ENCODE peak calls at places on chromosome 17, in four cellular contexts. H, W, X and E are unnamed samples.

GRCh38 chr17:9364837-9365430 is 210.7 kb downstream of the STX8 start:
- DNase-seq in X (no peak), W (no peak), H (no peak), E (no peak)

GRCh38 chr17:29107084-29107483 is 64.1 kb downstream of the PIPOX start:
- DNase-seq in W (no peak), X (no peak), H (no peak), E (no peak)

GRCh38 chr17:28261219-28261618 is 57.8 kb upstream of the TMEM97 start:
- DNase-seq in H (no peak), W (no peak), X (no peak), E (no peak)

GRCh38 chr17:3639981-3640596 is 3.5 kb downstream of the CTNS start:
- DNase-seq in X (no peak), H (no peak), W (no peak), E (no peak)

GRCh38 chr17:29674270-29674669 is 51.6 kb upstream of the CORO6 start:
- DNase-seq in X (no peak), H (no peak), W (no peak), E (no peak)

GRCh38 chr17:3547628-3548027 is 10.0 kb downstream of the TRPV3 start:
- DNase-seq in W (no peak), X (no peak), H (no peak), E (no peak)

GRCh38 chr17:36592316-36592710 is 634 bp downstream of the DHRS11 start:
- DNase-seq in H (no peak), X (peak; percentile 33), W (no peak), E (peak; percentile 69)

GRCh38 chr17:51166198-51166986 is at the start of gene NME2:
- DNase-seq in W (peak; percentile 60), H (peak; percentile 44), X (peak; percentile 95), E (peak; percentile 97)

GRCh38 chr17:34858941-34859562 is 102.2 kb downstream of the CCT6B start:
- DNase-seq in H (no peak), W (no peak), X (no peak), E (no peak)

GRCh38 chr17:64081802-64082799 is 47.8 kb downstream of the ERN1 start:
- DNase-seq in W (no peak), H (no peak), X (peak; percentile 34), E (no peak)

GRCh38 chr17:64504769-64505319 is 1.2 kb downstream of the DDX5 start:
- DNase-seq in H (no peak), W (no peak), X (no peak), E (no peak)

GRCh38 chr17:20948984-20949777 is 93.6 kb downstream of the USP22 start:
- DNase-seq in W (no peak), H (no peak), X (no peak), E (no peak)

GRCh38 chr17:10178789-10179075 is 19.7 kb downstream of the GAS7 start:
- DNase-seq in H (no peak), W (no peak), X (no peak), E (no peak)

GRCh38 chr17:47179141-47179540 is 10.0 kb downstream of the CDC27 start:
- DNase-seq in X (no peak), H (no peak), W (no peak), E (no peak)

GRCh38 chr17:29579866-29580771 is 9.3 kb downstream of the GIT1 start:
- DNase-seq in X (peak; percentile 88), H (peak; percentile 82), W (no peak), E (peak; percentile 93)

GRCh38 chr17:3656755-3657587 is 11.4 kb downstream of the TAX1BP3 start:
- DNase-seq in W (no peak), H (no peak), X (no peak), E (no peak)

GRCh38 chr17:7043544-7044268 is at the start of gene SLC16A11:
- DNase-seq in H (peak; percentile 26), X (peak; percentile 58), W (no peak), E (peak; percentile 84)

GRCh38 chr17:56835259-56835575 is 1.3 kb downstream of the DGKE start:
- DNase-seq in W (no peak), X (no peak), H (no peak), E (no peak)

GRCh38 chr17:8798176-8799000 is 777 bp downstream of the MFSD6L start:
- DNase-seq in W (no peak), H (no peak), X (no peak), E (no peak)

GRCh38 chr17:37731056-37731455 is 13.8 kb downstream of the HNF1B start:
- DNase-seq in W (no peak), H (no peak), X (no peak), E (no peak)

GRCh38 chr17:1068356-1068755 is 71.4 kb downstream of the TIMM22 start:
- DNase-seq in W (no peak), X (no peak), H (no peak), E (no peak)

GRCh38 chr17:81917565-81918332 is at the start of gene SIRT7:
- DNase-seq in X (peak; percentile 83), W (no peak), H (peak; percentile 69), E (peak; percentile 87)

GRCh38 chr17:34318474-34318873 is 761 bp upstream of the CCL8 start:
- DNase-seq in H (no peak), X (no peak), W (no peak), E (peak; percentile 54)

GRCh38 chr17:65359016-65359415 is 202.4 kb downstream of the AXIN2 start:
- DNase-seq in H (no peak), X (no peak), W (no peak), E (no peak)

GRCh38 chr17:63276821-63277220 is 169.3 kb downstream of the CYB561 start:
- DNase-seq in W (no peak), H (no peak), X (no peak), E (no peak)

GRCh38 chr17:50051082-50051576 is 4.8 kb upstream of the ITGA3 start:
- DNase-seq in H (no peak), W (no peak), X (no peak), E (no peak)

GRCh38 chr17:21511368-21512195 is 135.4 kb downstream of the KCNJ12 start:
- DNase-seq in W (peak; percentile 32), X (peak; percentile 85), H (peak; percentile 31), E (peak; percentile 85)

GRCh38 chr17:4901648-4902344 is 1.1 kb downstream of the CHRNE start:
- DNase-seq in X (no peak), W (no peak), H (no peak), E (peak; percentile 85)

GRCh38 chr17:2053380-2054261 is 1.3 kb upstream of the HIC1 start:
- DNase-seq in X (peak; percentile 77), H (peak; percentile 60), W (no peak), E (peak; percentile 93)

GRCh38 chr17:45792995-45793755 is 9.1 kb downstream of the CRHR1 start:
- DNase-seq in W (no peak), H (no peak), X (no peak), E (no peak)

GRCh38 chr17:45792437-45792836 is 8.3 kb downstream of the CRHR1 start:
- DNase-seq in W (no peak), H (no peak), X (no peak), E (no peak)

GRCh38 chr17:45790296-45790922 is 6.3 kb downstream of the CRHR1 start:
- DNase-seq in W (no peak), X (no peak), H (no peak), E (no peak)

GRCh38 chr17:45791041-45791582 is 7.0 kb downstream of the CRHR1 start:
- DNase-seq in W (no peak), H (no peak), X (no peak), E (no peak)

DNA sequence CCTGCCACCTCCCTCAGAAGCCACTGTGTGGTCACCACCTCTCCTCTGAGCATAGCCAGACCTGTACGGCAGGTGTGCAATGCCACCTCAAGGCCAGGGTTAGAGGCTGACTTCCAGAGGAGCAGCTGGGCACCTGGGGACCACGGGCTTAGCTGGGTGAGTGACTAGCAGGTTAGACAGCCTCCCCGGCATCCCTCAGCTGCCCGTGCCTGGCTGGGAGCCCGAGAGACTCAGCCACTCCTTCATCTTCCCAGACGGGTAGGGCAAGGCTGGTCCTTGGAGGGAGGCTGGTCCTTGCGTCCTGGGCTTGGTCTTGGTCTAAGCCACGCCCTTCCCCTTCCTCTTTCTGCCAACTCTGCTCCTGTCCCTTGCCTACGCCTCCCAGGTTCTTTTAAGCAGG is 7.8 kb downstream of the CRHR1 start:
- DNase-seq in X (no peak), W (no peak), H (no peak), E (no peak)
- H3K4me1 ChIP-seq in X (no peaks in the 10 kb centered on the region), W (no peaks in the 10 kb centered on the region), H (no peaks in the 10 kb centered on the region), E (no peaks in the 10 kb centered on the region)

GRCh38 chr17:57877803-57878202 is 28.0 kb upstream of the MRPS23 start:
- DNase-seq in X (no peak), H (no peak), W (no peak), E (no peak)
- H3K4me1 ChIP-seq in X (peaks cover 65% of the 10 kb centered on the region), H (peaks cover 19% of the 10 kb centered on the region), W (peaks cover 87% of the 10 kb centered on the region), E (peaks cover 24% of the 10 kb centered on the region)

GRCh38 chr17:17203173-17203730 is 2.9 kb downstream of the PLD6 start:
- DNase-seq in W (no peak), H (no peak), X (no peak), E (no peak)

GRCh38 chr17:17204041-17204591 is 2.0 kb downstream of the PLD6 start:
- DNase-seq in H (no peak), W (no peak), X (peak; percentile 30), E (peak; percentile 25)

GRCh38 chr17:17206149-17206912 is at the start of gene PLD6:
- DNase-seq in X (peak; percentile 93), W (no peak), H (peak; percentile 93), E (peak; percentile 79)

GRCh38 chr17:17205368-17206148 is 575 bp downstream of the PLD6 start:
- DNase-seq in W (no peak), H (peak; percentile 28), X (peak; percentile 72), E (peak; percentile 78)

GRCh38 chr17:17204635-17205231 is 1.4 kb downstream of the PLD6 start:
- DNase-seq in W (no peak), X (no peak), H (no peak), E (no peak)
- H3K4me1 ChIP-seq in W (peaks cover 43% of the 10 kb centered on the region), X (peaks cover 57% of the 10 kb centered on the region), H (peaks cover 30% of the 10 kb centered on the region), E (peaks cover 2% of the 10 kb centered on the region)

GRCh38 chr17:40067710-40068109 is 4.9 kb downstream of the THRA start:
- DNase-seq in W (no peak), X (no peak), H (no peak), E (no peak)

GRCh38 chr17:40063034-40063765 is 435 bp downstream of the THRA start:
- DNase-seq in H (no peak), X (peak; percentile 55), W (no peak), E (peak; percentile 48)

GRCh38 chr17:40065771-40066510 is 3.2 kb downstream of the THRA start:
- DNase-seq in H (no peak), X (no peak), W (no peak), E (peak; percentile 52)

GRCh38 chr17:40063915-40064531 is 1.3 kb downstream of the THRA start:
- DNase-seq in W (no peak), H (no peak), X (no peak), E (no peak)

GRCh38 chr17:40065041-40065770 is 2.4 kb downstream of the THRA start:
- DNase-seq in H (no peak), X (no peak), W (no peak), E (peak; percentile 77)
- H3K4me1 ChIP-seq in H (peaks cover 56% of the 10 kb centered on the region), X (peaks cover 72% of the 10 kb centered on the region), W (peaks cover 67% of the 10 kb centered on the region), E (peaks cover 25% of the 10 kb centered on the region)

GRCh38 chr17:59420901-59421300 is 89.4 kb downstream of the YPEL2 start:
- DNase-seq in H (no peak), W (no peak), X (no peak), E (no peak)
- H3K4me1 ChIP-seq in H (no peaks in the 10 kb centered on the region), W (peaks cover 47% of the 10 kb centered on the region), X (peaks cover 14% of the 10 kb centered on the region), E (peaks cover 17% of the 10 kb centered on the region)